ENCODE peak calls at places on chromosomes 12 and 14, in ten cellular contexts. V, H, X, D, E, I, A, U, P and Z are unnamed samples.

GRCh38 chr14:72495668-72496067 is 398.2 kb downstream of the DPF3 start:
- DNase-seq in V (no peak), H (no peak), X (no peak), D (no peak), E (no peak), I (no peak), A (no peak), U (no peak), P (no peak), Z (no peak)

GRCh38 chr12:105100998-105101397 is 6.5 kb upstream of the WASHC4 start:
- DNase-seq in V (no peak), H (no peak), X (no peak), D (no peak), E (no peak), I (no peak), A (no peak), U (no peak), P (no peak), Z (no peak)

GRCh38 chr12:5500326-5500659 is 68.4 kb downstream of the NTF3 start:
- DNase-seq in V (no peak), H (no peak), X (no peak), D (no peak), E (no peak), I (no peak), A (no peak), U (no peak), P (no peak), Z (no peak)

GRCh38 chr12:56836800-56837663 is 73.9 kb downstream of the HSD17B6 start:
- DNase-seq in V (no peak), H (no peak), X (no peak), D (peak), E (peak), I (peak), A (peak), U (no peak), P (no peak), Z (no peak)

GRCh38 chr14:99262977-99263448 is 9.0 kb downstream of the BCL11B start:
- DNase-seq in V (no peak), H (no peak), X (no peak), D (peak), E (no peak), I (no peak), A (no peak), U (peak), P (no peak), Z (no peak)

GRCh38 chr12:64256166-64256800 is 34.2 kb upstream of the KICS2 start:
- DNase-seq in V (peak), H (no peak), X (no peak), D (no peak), E (no peak), I (no peak), A (peak), U (no peak), P (no peak), Z (no peak)

GRCh38 chr12:26277511-26278246 is 82.3 kb downstream of the SSPN start:
- DNase-seq in V (no peak), H (no peak), X (no peak), D (no peak), E (no peak), I (no peak), A (peak), U (no peak), P (no peak), Z (no peak)

GRCh38 chr12:103833095-103833777 is 7.8 kb downstream of the NT5DC3 start:
- DNase-seq in V (no peak), H (no peak), X (no peak), D (no peak), E (no peak), I (no peak), A (no peak), U (no peak), P (no peak), Z (no peak)

GRCh38 chr12:55847603-55848329 is 5.0 kb upstream of the MMP19 start:
- DNase-seq in V (peak), H (peak), X (peak), D (no peak), E (no peak), I (peak), A (peak), U (no peak), P (no peak), Z (peak)

GRCh38 chr12:100199347-100200136 is 1.1 kb upstream of the ACTR6 start:
- DNase-seq in V (peak), H (peak), X (peak), D (peak), E (no peak), I (peak), A (peak), U (peak), P (peak), Z (peak)